ENCODE peak calls at places on chromosomes 3 and 15, in seven cellular contexts. H is fibroblast of pulmonary artery, N is astrocyte of the spinal cord, F is GM06990, Z is endothelial cell of umbilical vein, D is heart left ventricle, I is endothelial cell. W is an unnamed sample.

GRCh38 chr15:27361418-27361817 is 390.4 kb downstream of the GABRG3 start:
- DNase-seq in I (no peak), F (no peak), H (no peak), Z (no peak), N (no peak), D (no peak), W (no peak)

GRCh38 chr3:107432013-107432515 is 54.8 kb downstream of the CCDC54 start:
- DNase-seq in D (no peak), H (peak), Z (no peak), F (no peak), I (no peak), N (no peak), W (peak)

GRCh38 chr3:177250108-177250507 is 52.8 kb upstream of the TBL1XR1 start:
- DNase-seq in F (no peak), N (no peak), D (no peak), I (no peak), H (no peak), Z (no peak), W (no peak)

GRCh38 chr15:74320358-74321247 is 46.8 kb downstream of the CYP11A1 start:
- DNase-seq in H (peak), Z (peak), I (peak), F (no peak), N (peak), D (peak), W (peak)

GRCh38 chr3:187943677-187944390 is 198.6 kb upstream of the BCL6 start:
- DNase-seq in Z (no peak), N (peak), I (no peak), F (no peak), H (peak), D (no peak), W (no peak)

GRCh38 chr15:70615435-70616310 is 147.7 kb downstream of the UACA start:
- DNase-seq in D (no peak), F (no peak), N (no peak), Z (no peak), I (no peak), H (no peak), W (no peak)

GRCh38 chr3:52843881-52844280 is 9.1 kb upstream of the MUSTN1 start:
- DNase-seq in F (no peak), Z (no peak), H (no peak), N (no peak), D (no peak), I (no peak), W (no peak)

GRCh38 chr15:84611631-84612030 is 10.8 kb downstream of the ZSCAN2 start:
- DNase-seq in Z (no peak), H (peak), N (no peak), I (no peak), D (no peak), F (no peak), W (no peak)

GRCh38 chr15:33722005-33722672 is 246.2 kb upstream of the CHRM5 start:
- DNase-seq in F (peak), D (no peak), Z (peak), I (no peak), H (peak), N (peak), W (no peak)

GRCh38 chr3:134904333-134904771 is 109.3 kb downstream of the EPHB1 start:
- DNase-seq in H (no peak), Z (no peak), N (no peak), I (no peak), D (no peak), F (peak), W (peak)

GRCh38 chr15:91945385-91945784 is 91.9 kb downstream of the SLCO3A1 start:
- DNase-seq in N (no peak), H (no peak), Z (no peak), I (no peak), F (no peak), D (no peak), W (no peak)

GRCh38 chr3:74067296-74067695 is 442.6 kb upstream of the PDZRN3 start:
- DNase-seq in Z (no peak), I (no peak), F (no peak), D (no peak), N (peak), H (peak), W (no peak)

GRCh38 chr3:55282994-55283393 is 204.1 kb downstream of the WNT5A start:
- DNase-seq in F (no peak), I (no peak), N (no peak), H (no peak), Z (no peak), D (no peak), W (no peak)

GRCh38 chr3:159620873-159621272 is 367.8 kb upstream of the IL12A start:
- DNase-seq in N (peak), I (no peak), H (peak), Z (peak), D (no peak), F (no peak), W (no peak)

GRCh38 chr3:153026026-153026425 is 136.0 kb upstream of the RAP2B start:
- DNase-seq in I (no peak), D (no peak), Z (peak), F (no peak), H (peak), N (peak), W (no peak)

GRCh38 chr3:165526367-165526766 is 310.9 kb downstream of the BCHE start:
- DNase-seq in Z (no peak), I (no peak), N (no peak), H (no peak), D (no peak), F (no peak), W (no peak)

GRCh38 chr15:84649706-84650105 is 4.4 kb downstream of the WDR73 start:
- DNase-seq in F (no peak), Z (no peak), I (no peak), H (peak), N (no peak), D (no peak), W (no peak)

GRCh38 chr15:77578641-77579372 is 53.9 kb downstream of the LINGO1 start:
- DNase-seq in H (no peak), N (no peak), F (no peak), Z (no peak), D (no peak), I (no peak), W (no peak)

GRCh38 chr3:139686206-139686605 is 8.4 kb upstream of the NMNAT3 start:
- DNase-seq in F (no peak), H (no peak), D (no peak), Z (no peak), I (no peak), N (no peak), W (no peak)

GRCh38 chr15:75437721-75438120 is 13.8 kb downstream of the SIN3A start:
- DNase-seq in F (no peak), N (no peak), D (no peak), I (no peak), Z (no peak), H (no peak), W (no peak)

GRCh38 chr15:84734794-84735479 is 13.5 kb upstream of the ZNF592 start:
- DNase-seq in D (peak), F (peak), H (no peak), N (peak), I (peak), Z (no peak), W (peak)

GRCh38 chr15:92883643-92884458 is 16.3 kb upstream of the CHD2 start:
- DNase-seq in D (no peak), Z (peak), I (no peak), F (no peak), H (peak), N (peak), W (no peak)

GRCh38 chr3:30671527-30672286 is 65.3 kb downstream of the TGFBR2 start:
- DNase-seq in D (no peak), N (no peak), Z (no peak), I (no peak), H (no peak), F (no peak), W (no peak)

DNA sequence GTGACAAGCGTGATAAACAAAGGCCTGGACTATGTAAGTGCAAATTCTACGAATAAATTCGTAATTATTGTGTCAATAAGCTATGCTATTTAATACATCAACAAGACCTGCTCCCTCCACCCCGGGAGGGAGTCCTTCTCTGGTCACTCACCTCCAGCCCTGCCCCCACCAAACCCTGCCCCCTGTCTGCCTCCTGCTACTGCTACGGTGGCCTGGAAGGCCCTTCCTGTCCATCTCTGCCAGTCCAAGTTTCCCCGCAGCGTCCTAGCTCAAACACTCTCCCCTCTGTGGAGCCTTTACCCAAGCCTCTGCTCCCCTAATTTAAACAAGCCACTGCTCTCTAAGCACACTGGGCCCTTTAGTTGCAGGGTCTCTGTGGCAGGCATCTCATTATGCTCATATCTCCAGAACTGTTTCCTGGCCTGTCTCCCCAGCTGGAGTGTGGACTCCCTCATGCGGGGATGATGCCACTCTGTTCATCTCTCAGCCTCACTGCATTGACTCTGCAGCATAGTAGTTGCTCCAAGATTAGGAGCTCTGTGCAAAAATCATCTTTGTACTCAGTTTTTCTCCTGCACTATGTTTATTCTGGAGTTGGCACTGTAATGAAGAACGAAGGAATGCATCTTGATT is 241.2 kb downstream of the NTRK3 start:
- DNase-seq in H (no peak), N (no peak), F (no peak), Z (no peak), D (peak), I (no peak), W (no peak)
- TF ChIP-seq CTCF in H (no peak), N (no peak), F (no peak), Z (no peak), D (no peak), I (no peak), W (no peak)

GRCh38 chr3:195224156-195224979 is 46.6 kb downstream of the XXYLT1 start:
- DNase-seq in F (no peak), I (no peak), H (no peak), Z (no peak), N (peak), D (peak), W (no peak)

GRCh38 chr3:195224980-195225580 is 45.9 kb downstream of the XXYLT1 start:
- DNase-seq in N (no peak), I (no peak), F (no peak), D (peak), H (no peak), Z (no peak), W (no peak)

GRCh38 chr3:195227871-195228270 is 43.1 kb downstream of the XXYLT1 start:
- DNase-seq in F (no peak), Z (no peak), N (no peak), H (no peak), D (no peak), I (no peak), W (no peak)

GRCh38 chr3:195226445-195226844 is 44.5 kb downstream of the XXYLT1 start:
- DNase-seq in H (no peak), D (no peak), Z (no peak), F (no peak), I (no peak), N (no peak), W (no peak)

GRCh38 chr3:195226900-195227447 is 44.0 kb downstream of the XXYLT1 start:
- DNase-seq in N (no peak), H (peak), I (no peak), Z (peak), D (peak), F (no peak), W (peak)
- TF ChIP-seq CTCF in N (peak), H (peak), I (peak), Z (peak), D (peak), F (peak), W (peak)

GRCh38 chr3:112304611-112305010 is 10.6 kb upstream of the SLC9C1 start:
- DNase-seq in D (no peak), H (peak), I (peak), Z (no peak), N (peak), F (no peak), W (no peak)
- TF ChIP-seq CTCF in D (peak), H (peak), I (peak), Z (peak), N (peak), F (no peak), W (no peak)

GRCh38 chr3:15636028-15636709 is 34.6 kb downstream of the BTD start:
- DNase-seq in H (peak), F (peak), Z (peak), I (peak), D (peak), N (peak), W (no peak)
- TF ChIP-seq CTCF in H (no peak), F (no peak), Z (peak), I (no peak), D (no peak), N (no peak), W (no peak)

GRCh38 chr15:61364871-61365270 is 135.8 kb upstream of the RORA start:
- DNase-seq in I (peak), H (no peak), F (no peak), N (no peak), Z (no peak), D (no peak), W (no peak)

DNA sequence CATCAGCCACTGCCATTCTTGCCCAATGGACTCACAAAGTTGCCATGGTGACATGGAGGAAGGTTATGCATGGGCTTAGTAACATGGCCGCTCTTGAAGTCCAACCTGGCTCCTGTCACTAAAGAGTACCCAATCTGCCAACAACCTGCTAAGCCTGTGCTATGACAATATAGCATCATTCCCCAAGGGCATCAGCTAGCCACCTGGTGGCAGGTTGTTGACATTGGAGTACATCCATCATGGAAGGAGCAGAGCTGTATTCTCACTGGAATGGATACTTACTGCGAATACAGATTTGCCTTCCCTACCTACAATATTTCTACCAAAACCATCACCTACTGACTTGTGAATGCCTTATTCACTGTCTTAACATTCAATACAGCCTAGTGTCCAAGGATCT is 138.9 kb upstream of the RORA start:
- DNase-seq in Z (no peak), F (no peak), N (no peak), D (no peak), I (no peak), H (no peak), W (no peak)
- TF ChIP-seq CTCF in Z (no peak), F (no peak), N (no peak), D (no peak), I (no peak), H (no peak), W (no peak)

GRCh38 chr3:101865751-101866509 is 16.6 kb downstream of the NFKBIZ start:
- DNase-seq in Z (peak), H (no peak), D (no peak), I (no peak), N (no peak), F (no peak), W (no peak)
- TF ChIP-seq CTCF in Z (no peak), H (no peak), D (no peak), I (no peak), N (no peak), F (no peak), W (no peak)

GRCh38 chr3:49005998-49006397 is 1.2 kb upstream of the WDR6 start:
- DNase-seq in Z (no peak), N (no peak), F (no peak), I (no peak), D (no peak), H (no peak), W (no peak)

GRCh38 chr3:49005298-49005680 is 1.9 kb upstream of the WDR6 start:
- DNase-seq in Z (no peak), H (no peak), I (no peak), F (no peak), D (no peak), N (no peak), W (no peak)

GRCh38 chr3:49007771-49008528 is 759 bp downstream of the WDR6 start:
- DNase-seq in I (peak), Z (peak), N (peak), F (peak), D (peak), H (peak), W (peak)

GRCh38 chr3:49006591-49007067 is 562 bp upstream of the WDR6 start:
- DNase-seq in H (peak), F (no peak), D (peak), I (no peak), N (peak), Z (peak), W (no peak)

DNA sequence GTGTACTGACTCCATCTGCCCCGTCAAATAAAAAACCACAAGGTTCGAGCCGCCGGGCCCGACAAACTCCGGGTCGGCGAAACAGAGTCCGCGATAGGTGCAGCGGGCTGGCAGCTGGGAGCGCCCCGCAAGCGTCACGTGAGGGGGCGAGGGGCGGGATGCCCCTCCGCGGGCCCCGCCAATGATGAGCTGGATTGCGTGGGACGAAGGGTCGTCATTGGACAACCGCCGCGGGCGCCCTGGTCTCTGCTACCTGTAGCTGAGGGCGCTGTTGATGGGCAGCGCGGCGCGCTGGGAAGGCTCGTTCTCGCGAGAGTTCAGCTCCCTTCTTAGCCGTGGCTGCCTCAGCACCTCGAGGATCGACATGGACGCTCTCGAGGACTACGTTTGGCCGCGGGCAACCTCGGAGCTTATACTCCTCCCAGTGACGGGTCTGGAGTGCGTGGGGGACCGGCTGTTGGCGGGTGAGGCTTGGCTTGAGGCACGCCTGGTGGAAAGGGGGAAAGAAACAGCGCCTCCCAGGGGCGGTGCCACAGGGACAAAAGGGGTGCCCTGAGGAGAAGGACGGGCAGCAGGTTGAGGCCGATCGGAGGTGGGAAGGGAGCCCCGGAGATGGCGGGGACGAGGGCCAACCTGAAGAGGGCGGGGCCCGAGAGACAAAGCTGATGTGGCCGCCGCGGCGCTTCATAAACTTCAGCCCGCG is at the start of gene WDR6:
- DNase-seq in D (peak), F (peak), H (peak), Z (peak), N (peak), I (peak), W (peak)
- TF ChIP-seq CTCF in D (peak), F (peak), H (peak), Z (peak), N (peak), I (peak), W (peak)

DNA sequence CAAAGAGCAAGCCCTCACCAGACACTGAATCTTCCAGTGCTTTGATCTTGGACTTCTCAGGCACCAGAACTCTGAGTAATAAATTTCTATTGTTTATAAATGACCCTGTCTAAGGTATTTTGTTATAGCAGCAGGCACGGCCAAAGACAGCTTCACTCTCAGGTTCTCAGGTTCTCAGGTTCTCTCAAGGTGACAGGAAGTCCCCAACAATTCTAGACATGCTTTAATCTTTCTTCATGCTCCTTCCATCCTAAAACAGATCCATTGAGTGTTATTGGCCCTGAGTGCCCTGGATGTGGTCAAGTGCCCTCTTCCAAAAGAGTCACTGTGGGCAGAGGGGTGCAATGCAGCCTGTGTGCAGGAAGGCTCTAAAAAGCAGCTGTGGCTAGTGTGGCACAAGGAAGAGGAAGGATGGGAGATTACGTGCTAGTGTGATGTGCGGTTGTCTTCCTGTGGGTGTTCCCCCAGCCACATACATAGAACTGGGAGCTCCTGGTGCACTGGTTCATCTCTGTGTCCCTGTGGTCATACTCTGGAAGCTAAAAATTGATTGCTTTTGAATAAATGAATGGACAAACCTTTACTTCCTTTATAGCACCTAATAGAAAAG is 11.0 kb upstream of the RAB7A start:
- DNase-seq in Z (no peak), H (no peak), F (no peak), N (no peak), D (peak), I (no peak), W (peak)
- TF ChIP-seq CTCF in Z (no peak), H (no peak), F (no peak), N (no peak), D (no peak), I (no peak), W (no peak)

GRCh38 chr15:49737138-49737537 is 116.3 kb downstream of the DTWD1 start:
- DNase-seq in Z (no peak), I (no peak), N (no peak), F (no peak), D (no peak), H (no peak), W (no peak)

GRCh38 chr15:49731187-49731828 is 110.5 kb downstream of the DTWD1 start:
- DNase-seq in I (no peak), H (no peak), F (no peak), D (no peak), Z (no peak), N (no peak), W (no peak)

DNA sequence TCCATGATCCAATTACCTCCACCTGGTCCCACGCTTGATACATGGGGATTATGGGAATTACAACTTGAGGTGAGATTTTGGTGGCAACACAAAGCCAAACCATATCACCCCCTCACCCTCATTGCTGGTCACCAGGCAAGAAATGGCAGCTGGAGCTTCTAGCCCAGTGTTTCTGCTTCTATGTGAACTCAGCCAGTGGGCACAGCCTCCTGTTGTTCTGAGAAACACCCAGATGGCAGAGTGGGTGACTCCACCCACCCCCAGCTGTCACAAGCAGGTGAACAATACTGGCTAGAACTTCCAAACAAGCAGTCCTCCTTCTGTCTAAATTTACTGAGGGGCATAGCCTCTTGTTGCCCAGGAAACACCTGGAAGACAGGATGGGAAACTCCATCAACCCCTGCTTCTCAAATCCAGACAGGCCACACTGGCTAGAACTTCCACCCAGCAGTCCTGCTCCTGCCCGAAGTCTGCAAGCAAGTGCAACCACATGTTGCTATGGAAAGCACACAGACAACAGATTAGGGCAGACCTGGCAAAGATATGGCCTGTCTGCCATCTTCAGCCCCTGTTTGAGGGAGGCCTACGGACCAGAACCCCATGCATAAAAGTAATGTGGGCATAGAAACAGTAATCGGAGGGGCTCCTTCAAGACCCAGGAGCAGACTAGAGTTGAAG is 114.1 kb downstream of the DTWD1 start:
- DNase-seq in F (no peak), I (no peak), D (no peak), H (no peak), N (no peak), Z (no peak), W (no peak)
- TF ChIP-seq CTCF in F (no peak), I (no peak), D (no peak), H (no peak), N (no peak), Z (no peak), W (no peak)

GRCh38 chr3:15241341-15241740 is 35.3 kb downstream of the CAPN7 start:
- DNase-seq in N (no peak), Z (peak), H (peak), D (no peak), I (peak), F (no peak), W (peak)
- TF ChIP-seq CTCF in N (peak), Z (peak), H (peak), D (peak), I (no peak), F (peak), W (peak)

W was measured in GM20000.